ENCODE peak calls at places on chromosome 13, in six cellular contexts. Y, O, M, N, U and E are unnamed samples.

GRCh38 chr13:77896536-77896935 is 22.1 kb downstream of the EDNRB start:
- DNase-seq in Y (no peak), O (no peak), M (peak; percentile 86), N (no peak), U (no peak), E (no peak)

GRCh38 chr13:109199280-109199679 is 569.9 kb downstream of the MYO16 start:
- DNase-seq in Y (no peak), O (no peak), M (no peak), N (no peak), U (no peak), E (no peak)

GRCh38 chr13:113005997-113006396 is 37.0 kb downstream of the MCF2L start:
- DNase-seq in Y (no peak), O (no peak), M (no peak), N (no peak), U (no peak), E (no peak)

GRCh38 chr13:38381840-38382239 is 32.2 kb downstream of the UFM1 start:
- DNase-seq in Y (peak; percentile 65), O (no peak), M (no peak), N (no peak), U (no peak), E (no peak)

GRCh38 chr13:39957868-39958676 is 302.6 kb downstream of the COG6 start:
- DNase-seq in Y (no peak), O (no peak), M (no peak), N (no peak), U (no peak), E (no peak)

GRCh38 chr13:112967666-112968379 is 1.2 kb upstream of the MCF2L start:
- DNase-seq in Y (no peak), O (no peak), M (peak; percentile 29), N (no peak), U (no peak), E (no peak)

GRCh38 chr13:106083620-106084350 is 451.7 kb downstream of the EFNB2 start:
- DNase-seq in Y (peak; percentile 77), O (peak; percentile 47), M (peak; percentile 58), N (peak; percentile 19), U (peak; percentile 46), E (peak; percentile 17)

GRCh38 chr13:88345171-88345847 is 674.1 kb downstream of the SLITRK5 start:
- DNase-seq in Y (no peak), O (no peak), M (no peak), N (no peak), U (no peak), E (no peak)

GRCh38 chr13:44523176-44524017 is 52.7 kb downstream of the TSC22D1 start:
- DNase-seq in Y (peak; percentile 98), O (no peak), M (peak; percentile 67), N (peak; percentile 7), U (peak; percentile 62), E (peak; percentile 10)

GRCh38 chr13:27252467-27252866 is 1.1 kb downstream of the RPL21 start:
- DNase-seq in Y (no peak), O (no peak), M (no peak), N (no peak), U (no peak), E (no peak)

GRCh38 chr13:91596832-91597231 is 198.4 kb downstream of the GPC5 start:
- DNase-seq in Y (no peak), O (no peak), M (no peak), N (no peak), U (no peak), E (no peak)

GRCh38 chr13:110913322-110913721 is 1.5 kb downstream of the ANKRD10 start:
- DNase-seq in Y (peak; percentile 58), O (no peak), M (peak; percentile 42), N (peak; percentile 32), U (peak; percentile 6), E (no peak)

GRCh38 chr13:94054159-94054558 is 425.3 kb downstream of the DCT start:
- DNase-seq in Y (peak; percentile 33), O (no peak), M (no peak), N (no peak), U (no peak), E (no peak)

GRCh38 chr13:84121456-84121855 is 239.2 kb upstream of the SLITRK1 start:
- DNase-seq in Y (no peak), O (no peak), M (no peak), N (no peak), U (no peak), E (no peak)

GRCh38 chr13:35057858-35058257 is 115.8 kb downstream of the NBEA start:
- DNase-seq in Y (no peak), O (peak; percentile 16), M (no peak), N (no peak), U (no peak), E (no peak)

GRCh38 chr13:57128909-57129308 is 11.8 kb upstream of the PRR20A start:
- DNase-seq in Y (no peak), O (peak; percentile 50), M (no peak), N (no peak), U (peak; percentile 0), E (no peak)

GRCh38 chr13:38045278-38046048 is 175.9 kb upstream of the TRPC4 start:
- DNase-seq in Y (peak; percentile 32), O (peak; percentile 43), M (peak; percentile 45), N (no peak), U (peak; percentile 38), E (no peak)

GRCh38 chr13:39567569-39567968 is 35.4 kb downstream of the LHFPL6 start:
- DNase-seq in Y (peak; percentile 21), O (no peak), M (no peak), N (no peak), U (no peak), E (no peak)

GRCh38 chr13:46665630-46666482 is 112.9 kb downstream of the LRCH1 start:
- DNase-seq in Y (peak; percentile 59), O (no peak), M (no peak), N (peak; percentile 30), U (no peak), E (no peak)

GRCh38 chr13:75803175-75803611 is 167.1 kb downstream of the LMO7 start:
- DNase-seq in Y (no peak), O (peak; percentile 85), M (no peak), N (peak; percentile 44), U (no peak), E (no peak)

GRCh38 chr13:20390526-20391175 is 135.0 kb downstream of the CRYL1 start:
- DNase-seq in Y (no peak), O (no peak), M (peak; percentile 13), N (no peak), U (no peak), E (no peak)

GRCh38 chr13:50198508-50198907 is 183.3 kb downstream of the KCNRG start:
- DNase-seq in Y (no peak), O (no peak), M (peak; percentile 62), N (no peak), U (no peak), E (peak; percentile 32)

GRCh38 chr13:20080377-20081164 is 80.3 kb downstream of the GJA3 start:
- DNase-seq in Y (no peak), O (no peak), M (no peak), N (no peak), U (no peak), E (no peak)

GRCh38 chr13:34035178-34035577 is 217.2 kb downstream of the RFC3 start:
- DNase-seq in Y (no peak), O (no peak), M (no peak), N (no peak), U (no peak), E (no peak)

GRCh38 chr13:28429685-28430290 is 65.1 kb downstream of the FLT1 start:
- DNase-seq in Y (peak; percentile 9), O (peak; percentile 87), M (peak; percentile 21), N (no peak), U (no peak), E (no peak)

GRCh38 chr13:77896977-77897376 is 21.7 kb downstream of the EDNRB start:
- DNase-seq in Y (no peak), O (no peak), M (peak; percentile 70), N (no peak), U (no peak), E (no peak)

GRCh38 chr13:34343413-34343812 is 525.5 kb downstream of the RFC3 start:
- DNase-seq in Y (no peak), O (no peak), M (no peak), N (no peak), U (no peak), E (no peak)

GRCh38 chr13:67123165-67123564 is 107.0 kb downstream of the PCDH9 start:
- DNase-seq in Y (no peak), O (no peak), M (no peak), N (peak; percentile 4), U (no peak), E (no peak)

GRCh38 chr13:24875566-24875965 is 111.6 kb downstream of the RNF17 start:
- DNase-seq in Y (no peak), O (no peak), M (no peak), N (no peak), U (no peak), E (no peak)

GRCh38 chr13:44758595-44759221 is 182.6 kb upstream of the TSC22D1 start:
- DNase-seq in Y (peak; percentile 81), O (no peak), M (peak; percentile 91), N (peak; percentile 62), U (peak; percentile 44), E (peak; percentile 42)

GRCh38 chr13:32277838-32278237 is 37.3 kb downstream of the ZAR1L start:
- DNase-seq in Y (peak; percentile 38), O (no peak), M (no peak), N (no peak), U (no peak), E (no peak)

GRCh38 chr13:29859971-29860370 is 9.6 kb upstream of the UBL3 start:
- DNase-seq in Y (peak; percentile 50), O (no peak), M (peak; percentile 96), N (no peak), U (no peak), E (peak; percentile 63)

GRCh38 chr13:31846984-31847752 is 107.8 kb downstream of the RXFP2 start:
- DNase-seq in Y (no peak), O (no peak), M (peak; percentile 58), N (no peak), U (no peak), E (no peak)